ENCODE peak calls at places on chromosome 11, in four cellular contexts. M is K562, W is GM12878, C is HL-60. G is an unnamed sample.

GRCh38 chr11:94513091-94513490 is 830 bp downstream of the C11orf97 start:
- DNase-seq in M (no peak), W (no peak), C (no peak), G (no peak)

GRCh38 chr11:123231263-123231662 is 36.2 kb upstream of the CLMP start:
- DNase-seq in M (no peak), W (no peak), C (no peak), G (no peak)

GRCh38 chr11:128841461-128842072 is 25.5 kb downstream of the KCNJ1 start:
- DNase-seq in M (no peak), W (peak), C (no peak), G (no peak)

GRCh38 chr11:16925495-16926065 is 88.6 kb downstream of the PLEKHA7 start:
- DNase-seq in M (no peak), W (no peak), C (no peak), G (peak)

GRCh38 chr11:67662142-67662805 is 11.7 kb upstream of the ACY3 start:
- DNase-seq in M (peak), W (no peak), C (no peak), G (no peak)

GRCh38 chr11:64032050-64032449 is 3.7 kb upstream of the FLRT1 start:
- DNase-seq in M (no peak), W (no peak), C (no peak), G (no peak)

GRCh38 chr11:88338223-88338661 is 706 bp upstream of the CTSC start:
- DNase-seq in M (peak), W (no peak), C (peak), G (no peak)

GRCh38 chr11:78168539-78169477 is 19.6 kb downstream of the KCTD21 start:
- DNase-seq in M (peak), W (no peak), C (no peak), G (no peak)

GRCh38 chr11:107741044-107741823 is 29.4 kb upstream of the SLN start:
- DNase-seq in M (peak), W (peak), C (peak), G (peak)

GRCh38 chr11:130992788-130993187 is 76.5 kb upstream of the SNX19 start:
- DNase-seq in M (no peak), W (no peak), C (no peak), G (no peak)

GRCh38 chr11:16226245-16226644 is 130.1 kb downstream of the SOX6 start:
- DNase-seq in M (peak), W (no peak), C (no peak), G (no peak)

GRCh38 chr11:9357041-9357440 is 27.4 kb upstream of the IPO7 start:
- DNase-seq in M (no peak), W (no peak), C (no peak), G (no peak)

GRCh38 chr11:45607995-45608394 is 57.4 kb downstream of the CHST1 start:
- DNase-seq in M (no peak), W (no peak), C (peak), G (no peak)

GRCh38 chr11:78295991-78296930 is 107.5 kb downstream of the USP35 start:
- DNase-seq in M (no peak), W (no peak), C (no peak), G (no peak)

GRCh38 chr11:116542386-116542785 is 230.4 kb downstream of the BUD13 start:
- DNase-seq in M (no peak), W (no peak), C (no peak), G (no peak)

GRCh38 chr11:23679041-23679440 is 817.8 kb upstream of the LUZP2 start:
- DNase-seq in M (no peak), W (no peak), C (no peak), G (no peak)

GRCh38 chr11:1907955-1908354 is 11.5 kb upstream of the TNNT3 start:
- DNase-seq in M (no peak), W (no peak), C (no peak), G (no peak)

GRCh38 chr11:2715716-2716350 is 16.0 kb upstream of the KCNQ1OT1 start:
- DNase-seq in M (no peak), W (no peak), C (no peak), G (no peak)

GRCh38 chr11:71551711-71552110 is 3.5 kb downstream of the KRTAP5-9 start:
- DNase-seq in M (no peak), W (no peak), C (no peak), G (no peak)

GRCh38 chr11:19673924-19674390 is 38.7 kb upstream of the NAV2 start:
- DNase-seq in M (no peak), W (no peak), C (no peak), G (no peak)

GRCh38 chr11:94735907-94736306 is 32.2 kb upstream of the AMOTL1 start:
- DNase-seq in M (no peak), W (no peak), C (no peak), G (no peak)

GRCh38 chr11:36258730-36259360 is 30.4 kb downstream of the COMMD9 start:
- DNase-seq in M (peak), W (no peak), C (no peak), G (peak)

GRCh38 chr11:77115181-77115611 is 12.6 kb downstream of the OMP start:
- DNase-seq in M (peak), W (no peak), C (no peak), G (peak)

GRCh38 chr11:77112641-77113381 is 10.2 kb downstream of the OMP start:
- DNase-seq in M (no peak), W (no peak), C (no peak), G (no peak)

GRCh38 chr11:77111946-77112345 is 9.3 kb downstream of the OMP start:
- DNase-seq in M (no peak), W (no peak), C (no peak), G (no peak)

GRCh38 chr11:77114089-77114463 is 11.4 kb downstream of the OMP start:
- DNase-seq in M (no peak), W (no peak), C (no peak), G (no peak)

DNA sequence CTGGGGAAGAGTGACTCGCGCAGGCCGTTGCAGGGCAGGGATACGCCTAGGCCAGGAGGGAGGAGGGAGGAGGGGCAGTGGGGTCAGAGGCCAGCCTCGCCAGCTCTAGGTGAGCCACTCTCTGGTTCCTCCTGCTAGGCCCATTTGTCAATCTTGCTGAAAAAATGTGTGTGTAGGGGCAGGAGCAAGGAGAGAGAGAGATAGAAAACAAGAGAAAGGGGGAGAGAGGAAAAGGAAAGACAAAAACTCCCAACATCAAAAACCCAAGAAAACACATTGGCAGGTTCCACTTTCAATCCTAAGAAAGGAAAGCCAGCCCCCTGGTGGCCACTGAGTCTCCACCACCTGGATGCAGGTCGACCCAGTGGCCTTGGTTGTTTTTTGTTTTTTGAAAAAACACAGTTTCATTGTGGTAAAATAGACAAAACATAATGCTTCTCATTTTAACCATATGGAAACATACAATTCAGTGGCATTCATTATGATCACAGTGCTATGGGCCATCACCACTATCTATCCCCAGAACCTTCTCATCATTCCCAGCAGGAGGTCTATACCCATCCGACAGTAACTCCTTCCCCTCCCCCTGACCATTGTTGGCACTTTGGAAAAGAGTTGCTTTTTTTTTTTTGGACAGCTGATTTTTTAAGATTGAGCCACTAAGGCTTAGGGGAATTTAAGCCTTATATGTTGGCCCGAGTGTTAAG is 10.9 kb downstream of the OMP start:
- DNase-seq in M (peak), W (no peak), C (no peak), G (peak)
- TF ChIP-seq SPI1 in M (no peak), W (no peak), C (no peak), G (no peak)

GRCh38 chr11:37264783-37265182 is 666.7 kb upstream of the RAG2 start:
- DNase-seq in M (no peak), W (no peak), C (no peak), G (no peak)
- TF ChIP-seq SPI1 in M (no peak), W (no peak), C (no peak), G (no peak)

DNA sequence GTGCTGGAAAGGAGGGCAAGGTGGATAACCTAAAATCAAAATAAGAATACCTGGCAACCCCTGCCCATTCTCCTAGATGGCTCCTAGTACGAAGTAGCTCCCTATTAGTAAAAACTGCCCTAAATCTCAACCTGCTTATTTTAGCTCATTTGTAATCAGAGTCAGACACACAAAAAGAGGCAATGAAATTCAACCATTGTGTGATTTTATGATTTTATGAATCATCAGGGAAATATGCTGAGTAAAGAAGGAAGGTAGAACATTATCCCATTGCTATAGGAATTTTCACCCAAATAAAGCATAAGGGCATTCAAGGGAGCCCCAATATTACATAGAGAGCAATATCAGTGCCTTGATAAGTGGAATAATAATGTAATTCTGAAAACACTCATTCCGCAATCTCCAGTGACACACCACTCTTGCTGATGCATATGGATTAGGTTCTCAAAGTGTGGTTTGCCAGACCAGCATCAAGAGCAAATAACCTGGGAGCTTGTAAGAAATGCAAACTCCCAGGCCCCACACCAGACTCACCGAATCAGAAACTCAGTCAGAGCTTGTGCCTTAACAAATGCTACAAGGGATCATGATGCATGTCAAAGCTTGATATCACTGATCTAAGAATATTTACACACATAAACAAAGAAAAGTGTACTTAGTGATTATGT is 789.6 kb downstream of the DLG2 start:
- DNase-seq in M (no peak), W (no peak), C (no peak), G (no peak)
- TF ChIP-seq SPI1 in M (no peak), W (no peak), C (no peak), G (no peak)

GRCh38 chr11:117794772-117795629 is 2.0 kb downstream of the DSCAML1 start:
- DNase-seq in M (no peak), W (no peak), C (no peak), G (no peak)
- TF ChIP-seq SPI1 in M (no peak), W (no peak), C (no peak), G (no peak)

GRCh38 chr11:124646148-124646547 is 23.5 kb downstream of the TBRG1 start:
- DNase-seq in M (no peak), W (no peak), C (no peak), G (no peak)
- TF ChIP-seq SPI1 in M (no peak), W (peak), C (peak), G (peak)

DNA sequence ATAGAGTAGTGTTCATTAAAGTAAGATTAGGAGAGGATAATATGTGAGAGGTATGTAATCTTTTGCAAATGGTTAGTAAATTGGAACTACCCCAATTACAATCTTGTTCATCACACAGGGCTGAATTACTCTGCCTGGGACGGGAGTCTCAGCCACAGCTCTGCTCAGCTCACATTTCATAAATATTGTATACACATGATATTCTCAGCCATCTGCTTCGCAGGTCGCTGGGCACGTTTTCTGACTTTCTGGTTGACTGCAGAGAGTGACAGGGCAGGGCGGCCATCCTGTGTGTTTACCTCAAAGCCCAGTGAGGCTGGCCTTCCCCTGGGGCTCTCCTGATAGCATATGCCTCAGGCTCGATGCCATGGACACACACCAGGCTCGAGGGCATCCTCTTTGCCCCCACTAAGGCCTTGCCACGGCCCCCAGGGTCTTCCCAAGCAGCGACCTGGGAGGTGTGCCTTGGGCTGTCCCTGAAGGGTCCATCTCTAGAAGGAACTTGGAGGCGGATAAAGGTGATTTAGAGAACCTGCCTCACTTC is 345.0 kb downstream of the CADM1 start:
- DNase-seq in M (no peak), W (no peak), C (no peak), G (no peak)
- TF ChIP-seq SPI1 in M (no peak), W (no peak), C (no peak), G (no peak)

DNA sequence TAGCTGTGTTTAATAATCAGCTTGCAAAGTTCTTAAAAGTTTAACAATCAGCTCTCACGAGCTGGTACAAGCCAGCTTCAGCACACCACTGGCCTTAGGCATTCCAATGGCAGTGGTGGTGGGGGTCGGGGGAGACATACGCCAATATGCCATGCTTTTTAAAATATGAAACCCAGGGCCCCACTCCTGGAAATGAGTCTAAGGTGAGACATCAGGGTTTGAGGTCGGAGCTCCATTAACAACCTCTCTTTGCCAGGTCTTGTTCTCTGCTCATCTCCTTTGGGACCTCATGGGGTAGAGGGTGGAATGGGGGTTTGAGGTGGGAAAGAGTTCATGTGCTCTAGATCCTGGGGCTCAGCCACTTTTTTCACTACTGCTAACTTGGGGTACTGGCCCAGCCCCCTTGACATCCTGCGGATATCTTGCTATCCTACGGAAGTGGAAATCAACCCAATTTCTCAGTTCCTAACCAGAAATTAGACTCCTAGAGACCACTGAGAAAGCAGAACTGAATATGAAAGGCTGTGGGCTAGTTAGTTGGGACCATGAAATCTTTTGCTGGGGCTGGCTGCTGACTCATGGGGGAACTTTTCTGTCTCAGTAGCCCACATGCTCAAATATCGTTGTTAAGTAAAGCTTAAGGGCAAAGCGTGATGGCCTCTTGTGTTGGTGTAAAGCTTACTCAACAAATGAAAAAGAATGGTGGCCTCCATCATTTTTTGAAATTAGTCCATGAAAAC is 90.1 kb downstream of the PDHX start:
- DNase-seq in M (no peak), W (peak), C (no peak), G (no peak)
- TF ChIP-seq SPI1 in M (no peak), W (peak), C (peak), G (peak)

GRCh38 chr11:66111158-66111557 is 41.1 kb downstream of the PACS1 start:
- DNase-seq in M (no peak), W (no peak), C (no peak), G (no peak)

GRCh38 chr11:66115638-66116410 is 45.8 kb downstream of the PACS1 start:
- DNase-seq in M (no peak), W (peak), C (no peak), G (peak)

GRCh38 chr11:66112041-66112491 is 42.0 kb downstream of the PACS1 start:
- DNase-seq in M (no peak), W (no peak), C (no peak), G (no peak)

GRCh38 chr11:66113132-66113856 is 43.2 kb downstream of the PACS1 start:
- DNase-seq in M (no peak), W (no peak), C (no peak), G (no peak)

DNA sequence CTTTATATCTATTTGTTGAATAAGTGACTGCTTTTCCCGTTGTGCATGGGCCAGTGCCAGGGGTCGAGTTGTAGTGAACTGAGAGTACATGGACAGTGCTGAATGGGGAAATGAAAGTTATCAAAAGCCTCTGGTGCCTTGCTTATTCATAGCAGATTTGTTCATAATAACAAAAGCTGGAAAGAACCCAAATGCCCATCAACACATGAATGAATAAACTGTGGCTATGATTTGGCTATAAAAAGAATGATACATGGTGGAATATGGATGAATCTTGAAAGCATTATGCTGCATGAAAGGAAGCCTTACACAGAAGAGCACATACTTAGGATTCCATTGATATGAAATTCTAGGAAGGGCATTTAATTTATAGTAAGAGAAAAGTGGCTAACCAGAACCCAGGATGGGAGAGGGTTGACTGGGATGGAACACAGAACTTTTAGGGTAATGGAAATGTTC is 42.6 kb downstream of the PACS1 start:
- DNase-seq in M (no peak), W (no peak), C (no peak), G (no peak)
- TF ChIP-seq SPI1 in M (no peak), W (peak), C (no peak), G (peak)

DNA sequence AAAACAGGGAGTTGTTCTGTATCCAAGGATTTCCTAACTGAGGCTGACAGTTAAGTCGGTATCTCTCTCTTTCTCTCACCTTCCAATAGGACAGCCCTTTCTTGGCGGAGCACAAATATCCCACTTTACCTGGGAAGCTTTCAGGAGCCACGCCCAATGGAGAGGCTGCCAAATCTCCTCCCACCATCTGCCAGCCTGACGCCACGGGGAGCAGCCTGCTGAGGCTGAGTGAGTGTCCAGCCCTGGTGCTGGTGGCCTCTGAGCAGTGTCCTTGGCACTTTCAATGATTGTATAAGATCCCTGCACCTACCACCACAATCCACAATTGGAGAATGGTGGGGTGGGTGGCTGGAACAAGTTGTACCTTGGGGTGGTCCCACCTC is 33.7 kb downstream of the CYB5R2 start:
- DNase-seq in M (no peak), W (no peak), C (no peak), G (no peak)
- TF ChIP-seq SPI1 in M (no peak), W (no peak), C (no peak), G (no peak)

DNA sequence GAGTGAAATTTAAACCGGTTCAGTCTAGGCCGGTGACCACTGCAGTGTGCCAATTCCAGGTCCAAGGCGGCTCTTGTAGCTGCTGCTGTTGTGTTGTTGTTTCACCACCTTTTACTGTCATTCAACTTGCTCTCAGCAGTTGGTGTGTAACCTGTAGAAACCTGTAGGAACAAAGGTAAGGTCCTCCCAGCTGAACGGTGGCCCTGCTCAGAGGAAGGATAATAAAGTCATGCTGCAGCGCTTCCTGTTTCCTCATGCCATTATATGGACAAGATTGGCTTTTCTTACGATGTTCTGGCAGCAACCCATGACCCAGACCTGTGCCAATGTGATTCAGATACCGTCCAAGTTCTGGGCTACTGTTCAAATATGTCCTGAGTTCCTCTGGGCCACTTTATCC is 13.4 kb downstream of the FAM181B start:
- DNase-seq in M (no peak), W (no peak), C (no peak), G (no peak)
- TF ChIP-seq SPI1 in M (no peak), W (no peak), C (no peak), G (no peak)

G was measured in GM12891.